ENCODE peak calls at places on chromosomes 3 and 15, in four cellular contexts. K is H1, R is K562, B is HepG2. E is an unnamed sample.
A peak's percentile ranks its signal among the peaks of the same experiment; 100 is the strongest.

GRCh38 chr3:197807969-197808587 is 17.0 kb downstream of the LRCH3 start:
- DNase-seq in R (no peak), K (no peak), B (no peak), E (no peak)

GRCh38 chr3:18758047-18758704 is 333.0 kb upstream of the SATB1 start:
- DNase-seq in R (peak; percentile 42), K (no peak), B (peak; percentile 47), E (peak; percentile 1)

GRCh38 chr3:143727391-143727790 is 120.9 kb downstream of the SLC9A9 start:
- DNase-seq in R (no peak), K (no peak), B (no peak), E (no peak)

GRCh38 chr3:115019900-115020299 is 127.2 kb downstream of the ZBTB20 start:
- DNase-seq in R (no peak), K (no peak), B (no peak), E (no peak)

GRCh38 chr3:165259518-165260193 is 63.5 kb upstream of the SLITRK3 start:
- DNase-seq in R (no peak), K (no peak), B (no peak), E (no peak)

GRCh38 chr3:154656496-154656895 is 226.5 kb upstream of the GPR149 start:
- DNase-seq in R (no peak), K (no peak), B (no peak), E (no peak)

GRCh38 chr15:85100186-85100937 is 118.7 kb downstream of the PDE8A start:
- DNase-seq in K (no peak), R (no peak), B (no peak), E (no peak)

GRCh38 chr3:124832782-124833709 is 54.1 kb downstream of the ITGB5 start:
- DNase-seq in R (no peak), K (no peak), B (no peak), E (no peak)

GRCh38 chr15:67188551-67189218 is 65.8 kb downstream of the AAGAB start:
- DNase-seq in K (no peak), R (no peak), B (no peak), E (no peak)

GRCh38 chr3:140117111-140117526 is 182.1 kb downstream of the CLSTN2 start:
- DNase-seq in K (no peak), R (no peak), B (no peak), E (no peak)

GRCh38 chr15:67843571-67844387 is 3.9 kb upstream of the RNU6-1 start:
- DNase-seq in K (no peak), B (peak; percentile 87), R (peak; percentile 30), E (no peak)

GRCh38 chr3:51799879-51800757 is 21.1 kb upstream of the IQCF6 start:
- DNase-seq in R (peak; percentile 25), K (peak; percentile 52), B (peak; percentile 49), E (peak; percentile 33)

GRCh38 chr3:45597166-45597565 is 2.6 kb downstream of the LIMD1 start:
- DNase-seq in K (no peak), B (no peak), R (no peak), E (no peak)

GRCh38 chr15:35561308-35561707 is 15.3 kb upstream of the DPH6 start:
- DNase-seq in B (no peak), K (no peak), R (no peak), E (no peak)

GRCh38 chr15:39407116-39407515 is 173.8 kb upstream of the THBS1 start:
- DNase-seq in B (no peak), K (no peak), R (no peak), E (no peak)

GRCh38 chr3:139797724-139798343 is 120.1 kb upstream of the NMNAT3 start:
- DNase-seq in R (peak; percentile 43), B (no peak), K (peak; percentile 70), E (no peak)

GRCh38 chr15:60708684-60709083 is 229.7 kb upstream of the ICE2 start:
- DNase-seq in B (no peak), K (no peak), R (no peak), E (no peak)

GRCh38 chr3:115040673-115041286 is 106.3 kb downstream of the ZBTB20 start:
- DNase-seq in B (peak; percentile 7), R (no peak), K (no peak), E (peak; percentile 20)

GRCh38 chr15:92584105-92584504 is 71.5 kb downstream of the FAM174B start:
- DNase-seq in K (no peak), R (no peak), B (no peak), E (no peak)
- TF ChIP-seq PHF8 in K (no peak), R (no peak), B (no peak), E (no peak)

DNA sequence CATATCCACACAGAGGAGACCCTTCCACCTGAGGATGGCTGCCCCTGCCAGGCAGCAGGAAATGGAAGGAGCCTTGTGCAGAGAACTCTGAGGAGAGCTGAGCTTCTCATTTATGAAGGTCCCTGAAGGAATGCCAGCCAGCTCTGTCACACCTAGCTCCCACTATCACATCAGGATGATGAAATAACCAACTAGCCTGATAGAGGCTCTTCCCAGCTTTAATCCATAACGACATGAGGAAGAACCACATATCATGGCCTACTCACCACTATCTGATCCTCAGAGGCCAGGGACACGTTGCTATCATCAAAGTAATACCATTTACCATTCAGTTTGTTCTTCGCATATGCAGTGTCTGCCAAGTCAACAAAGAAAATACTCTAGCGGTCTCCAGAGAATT is 1.5 kb upstream of the C3orf62 start:
- DNase-seq in R (no peak), B (no peak), K (no peak), E (no peak)
- H3K4me1 ChIP-seq in R (no peaks in the 10 kb centered on the region), B (no peaks in the 10 kb centered on the region), K (peaks cover 4% of the 10 kb centered on the region), E (peaks cover 4% of the 10 kb centered on the region)

DNA sequence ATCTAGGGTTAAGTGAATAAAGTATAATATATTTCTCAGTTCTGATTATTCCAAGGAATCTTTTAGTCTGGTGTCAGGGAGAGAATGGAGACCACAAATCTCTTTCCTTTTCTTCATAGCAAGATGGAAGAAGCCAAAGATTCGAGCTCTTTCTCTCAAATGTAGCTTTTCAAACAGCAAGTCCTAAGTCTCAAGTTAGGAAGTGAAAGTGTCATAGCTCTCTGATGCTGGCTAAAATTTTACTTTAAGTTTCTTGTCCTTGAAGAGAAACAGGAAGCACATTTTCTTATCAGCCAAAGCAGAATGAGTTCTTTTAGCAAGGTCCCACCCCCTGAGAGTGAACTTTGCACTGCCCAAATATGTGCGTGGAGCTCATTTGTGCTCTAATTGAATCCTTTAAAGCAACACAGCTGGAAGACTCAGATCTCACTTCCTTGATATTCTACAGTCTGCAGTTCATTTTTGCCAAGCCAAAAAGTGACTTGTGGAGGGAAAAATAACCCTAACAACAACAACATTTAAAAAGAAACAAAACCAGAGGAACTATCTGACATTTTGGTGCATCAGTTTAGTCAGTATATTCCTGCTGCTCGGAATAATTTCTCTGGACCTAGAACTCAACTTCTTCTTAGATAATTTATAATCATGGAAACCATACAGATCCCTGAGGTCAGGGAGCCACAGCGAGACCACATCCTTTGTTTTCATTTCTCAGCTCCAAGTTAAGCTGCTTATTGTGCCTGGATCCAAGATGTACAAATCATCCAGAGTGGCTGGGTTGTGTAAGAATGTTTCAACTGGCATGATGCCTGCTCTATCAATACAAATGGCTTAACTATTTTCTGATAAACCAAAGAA is 238.7 kb upstream of the P2RY1 start:
- DNase-seq in B (peak; percentile 43), K (no peak), R (peak; percentile 72), E (no peak)
- TF ChIP-seq MAX in B (no peak), K (no peak), R (no peak), E (no peak)

GRCh38 chr3:132382267-132382666 is 35.0 kb upstream of the DNAJC13 start:
- DNase-seq in K (peak; percentile 60), B (no peak), R (no peak), E (no peak)

GRCh38 chr3:132382688-132383194 is 34.6 kb upstream of the DNAJC13 start:
- DNase-seq in R (no peak), K (peak; percentile 66), B (peak; percentile 65), E (no peak)

GRCh38 chr3:132378846-132379245 is 38.5 kb upstream of the DNAJC13 start:
- DNase-seq in B (no peak), R (no peak), K (no peak), E (no peak)

GRCh38 chr3:132378048-132378762 is 39.1 kb upstream of the DNAJC13 start:
- DNase-seq in R (no peak), K (no peak), B (no peak), E (no peak)

DNA sequence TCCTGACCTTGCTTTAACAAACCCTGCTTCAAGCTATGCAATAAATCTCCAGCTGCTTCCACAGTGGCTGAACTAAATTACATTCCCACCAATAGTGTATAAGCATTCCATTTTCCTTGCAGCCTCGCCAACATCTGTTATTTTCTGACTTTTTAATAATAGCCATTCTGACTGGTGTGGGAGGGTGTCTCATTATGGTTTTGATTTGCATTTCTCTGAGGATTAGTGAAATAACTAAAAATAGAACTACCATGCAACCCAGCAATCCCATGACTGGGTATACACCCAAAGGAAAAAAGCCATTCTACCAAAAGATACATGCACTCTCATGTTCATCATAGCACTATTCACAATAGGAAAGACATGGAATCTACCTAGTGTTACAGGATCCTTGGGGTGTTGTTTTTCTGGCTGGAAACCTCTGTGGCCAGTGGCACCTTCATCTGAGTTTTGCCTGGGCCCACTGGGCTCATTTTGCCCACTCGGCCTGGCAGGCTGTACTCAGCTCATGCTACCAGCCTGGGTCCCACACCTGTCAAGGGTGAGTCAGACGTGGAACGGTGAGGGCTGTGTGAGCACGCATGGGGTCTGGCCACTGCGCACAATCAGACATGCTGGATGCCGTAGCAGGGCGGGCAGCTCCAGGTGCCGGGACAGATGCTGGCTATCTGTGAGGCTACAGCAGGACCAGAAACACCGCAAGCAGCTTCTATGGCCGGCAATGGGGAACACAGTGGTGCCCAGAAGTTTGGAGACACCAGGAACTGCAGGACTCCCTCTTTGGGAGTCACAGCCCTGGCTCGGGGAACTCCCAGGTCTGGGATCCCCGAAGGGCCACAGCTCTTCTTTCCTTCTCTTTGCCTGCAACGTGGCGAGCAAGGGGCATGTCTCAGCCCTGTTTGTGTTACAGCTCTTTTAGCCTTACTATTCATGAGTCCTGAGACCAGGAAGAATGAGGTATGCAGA is 36.0 kb upstream of the DNAJC13 start:
- DNase-seq in B (no peak), K (peak; percentile 57), R (no peak), E (no peak)
- TF ChIP-seq PHF8 in B (no peak), K (no peak), R (no peak), E (no peak)

DNA sequence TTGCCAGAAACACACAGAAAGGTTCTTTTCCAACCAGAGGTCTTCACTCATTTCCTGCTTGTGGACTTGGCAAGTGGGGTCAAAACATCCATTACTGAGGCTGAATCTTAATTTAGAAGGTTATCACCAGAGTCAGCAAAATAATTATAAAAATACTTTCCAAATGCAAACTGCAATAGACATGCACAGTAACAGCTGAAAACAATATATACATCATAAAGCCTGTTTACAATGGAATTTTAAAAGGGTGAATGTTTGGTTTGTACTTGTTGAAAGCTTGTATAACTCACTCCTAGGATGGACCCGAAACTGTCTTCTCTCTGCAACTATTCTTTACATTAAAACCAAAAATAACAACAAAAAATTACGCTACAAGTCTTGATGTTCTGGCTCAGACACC is 625.5 kb upstream of the TBL1XR1 start:
- DNase-seq in R (no peak), K (no peak), B (no peak), E (no peak)
- H3K4me1 ChIP-seq in R (no peaks in the 10 kb centered on the region), K (no peaks in the 10 kb centered on the region), B (peaks cover 62% of the 10 kb centered on the region), E (peaks cover 50% of the 10 kb centered on the region)

DNA sequence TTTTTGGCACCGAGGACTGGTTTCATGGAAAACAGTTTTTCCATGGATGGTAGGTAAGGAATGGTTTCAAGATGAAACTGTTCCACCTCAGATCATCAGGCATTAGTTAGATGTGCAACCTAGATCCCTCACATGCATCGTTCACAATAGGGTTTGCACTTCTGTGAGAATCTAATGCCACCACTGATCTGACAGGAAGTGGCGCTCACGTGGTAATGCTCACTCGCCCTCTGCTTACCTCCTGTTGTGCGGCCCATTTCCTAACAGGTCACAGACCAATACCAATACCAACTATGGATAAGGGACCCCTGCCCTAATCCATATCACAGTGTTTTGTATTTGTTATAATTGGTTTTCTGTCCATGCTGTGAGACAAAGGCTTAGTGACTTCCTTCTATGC is 58.9 kb downstream of the SLMAP start:
- DNase-seq in R (no peak), B (no peak), K (no peak), E (no peak)
- TF ChIP-seq MAX in R (no peak), B (no peak), K (no peak), E (no peak)